ENCODE peak calls at places on chromosomes 6 and 20, in ten cellular contexts. L is GM23248, D is neuronal stem cell, Z is H54, C is midbrain, W is smooth muscle cell of the brain vasculature, G is AML-193, F is GM03348, P is WTC11, A is GM13976. M is an unnamed sample.

GRCh38 chr20:45433316-45433715 is 17.4 kb downstream of the PIGT start:
- DNase-seq in A (no peak), P (no peak), L (peak; percentile 56), G (no peak), W (peak; percentile 36), F (peak; percentile 29), C (peak; percentile 94), Z (peak; percentile 38), D (no peak), M (peak; percentile 75)

GRCh38 chr20:50260480-50261221 is 70.0 kb downstream of the CEBPB start:
- DNase-seq in G (peak; percentile 69), A (no peak), P (no peak), C (no peak), D (no peak), F (no peak), W (no peak), L (peak; percentile 29), Z (no peak), M (no peak)

GRCh38 chr20:17710379-17711305 is 10.9 kb downstream of the BANF2 start:
- DNase-seq in C (no peak), L (no peak), G (no peak), F (no peak), P (no peak), W (no peak), Z (no peak), D (no peak), A (no peak), M (peak; percentile 34)

GRCh38 chr20:3685341-3685740 is 3.5 kb upstream of the ADAM33 start:
- DNase-seq in F (no peak), D (no peak), Z (no peak), G (no peak), P (no peak), L (peak; percentile 25), W (no peak), A (no peak), C (no peak), M (peak; percentile 53)

GRCh38 chr20:60718743-60719142 is 533.3 kb upstream of the CDH4 start:
- DNase-seq in W (no peak), C (no peak), D (no peak), G (peak; percentile 2), F (no peak), Z (no peak), P (peak; percentile 76), L (peak; percentile 2), A (no peak), M (no peak)

GRCh38 chr6:139429559-139430150 is 55.2 kb upstream of the CITED2 start:
- DNase-seq in C (no peak), W (no peak), Z (no peak), P (no peak), F (no peak), D (no peak), A (no peak), G (peak; percentile 96), L (no peak), M (no peak)

GRCh38 chr6:43703512-43704429 is 16.2 kb upstream of the MRPS18A start:
- DNase-seq in D (no peak), G (no peak), P (no peak), C (no peak), W (no peak), Z (no peak), F (no peak), A (no peak), L (no peak), M (no peak)

GRCh38 chr20:50141811-50142561 is 11.5 kb downstream of the PEDS1 start:
- DNase-seq in P (no peak), C (no peak), G (no peak), D (no peak), A (no peak), L (no peak), Z (no peak), W (no peak), F (no peak), M (no peak)

GRCh38 chr6:127102299-127102698 is 16.2 kb upstream of the RSPO3 start:
- DNase-seq in P (no peak), C (no peak), A (no peak), Z (no peak), W (no peak), L (peak; percentile 98), D (no peak), G (peak; percentile 96), F (peak; percentile 73), M (peak; percentile 94)

GRCh38 chr6:53611342-53611741 is 54.2 kb downstream of the KLHL31 start:
- DNase-seq in W (no peak), L (no peak), A (no peak), D (no peak), G (no peak), Z (no peak), F (no peak), P (no peak), C (no peak), M (peak; percentile 19)

GRCh38 chr6:4017058-4017457 is 61.9 kb downstream of the FAM217A start:
- DNase-seq in W (no peak), D (no peak), F (no peak), A (no peak), G (no peak), L (no peak), P (no peak), Z (no peak), C (no peak), M (no peak)